ENCODE peak calls at places on chromosomes 5 and 9, in seven cellular contexts. E is hepatocyte, R is astrocyte of the spinal cord, T is glutamatergic neuron, K is esophagus squamous epithelium, Z is choroid plexus epithelial cell, Q is AG04449. S is an unnamed sample.

GRCh38 chr5:122170630-122171029 is 41.3 kb downstream of the ZNF474 start:
- DNase-seq in E (no peak), R (peak), T (no peak), K (no peak), Z (peak), Q (no peak), S (no peak)

GRCh38 chr5:111135946-111136345 is 43.8 kb downstream of the WDR36 start:
- DNase-seq in E (no peak), R (peak), T (no peak), K (no peak), Z (no peak), Q (no peak), S (no peak)

GRCh38 chr9:16753256-16753655 is 117.2 kb downstream of the BNC2 start:
- DNase-seq in E (no peak), R (no peak), T (no peak), K (no peak), Z (no peak), Q (no peak), S (no peak)

GRCh38 chr5:19660679-19661078 is 327.3 kb downstream of the CDH18 start:
- DNase-seq in E (no peak), R (no peak), T (no peak), K (no peak), Z (no peak), Q (no peak), S (no peak)

GRCh38 chr9:136625101-136626065 is 37.3 kb upstream of the EGFL7 start:
- DNase-seq in E (peak), R (peak), T (no peak), K (no peak), Z (peak), Q (no peak), S (no peak)

GRCh38 chr5:169064093-169064492 is 236.8 kb downstream of the SLIT3 start:
- DNase-seq in E (peak), R (peak), T (no peak), K (no peak), Z (peak), Q (no peak), S (no peak)

GRCh38 chr9:25600501-25600900 is 77.7 kb downstream of the TUSC1 start:
- DNase-seq in E (no peak), R (no peak), T (no peak), K (no peak), Z (no peak), Q (no peak), S (no peak)

GRCh38 chr5:149959406-149960236 is 937 bp upstream of the SLC26A2 start:
- DNase-seq in E (peak), R (peak), T (no peak), K (no peak), Z (peak), Q (no peak), S (peak)

GRCh38 chr9:77464591-77465125 is 183.5 kb downstream of the GNA14 start:
- DNase-seq in E (no peak), R (peak), T (no peak), K (no peak), Z (peak), Q (peak), S (no peak)

GRCh38 chr9:117343416-117343815 is 71.4 kb downstream of the ASTN2 start:
- DNase-seq in E (no peak), R (peak), T (no peak), K (no peak), Z (peak), Q (no peak), S (peak)

GRCh38 chr5:10387690-10388089 is 34.2 kb downstream of the MARCHF6 start:
- DNase-seq in E (no peak), R (peak), T (no peak), K (no peak), Z (peak), Q (no peak), S (no peak)

GRCh38 chr9:107665057-107665456 is 175.5 kb upstream of the KLF4 start:
- DNase-seq in E (no peak), R (no peak), T (no peak), K (no peak), Z (no peak), Q (no peak), S (no peak)

GRCh38 chr5:126454535-126454934 is 31.3 kb downstream of the GRAMD2B start:
- DNase-seq in E (no peak), R (no peak), T (no peak), K (no peak), Z (no peak), Q (no peak), S (no peak)

GRCh38 chr5:362978-363765 is 41.7 kb downstream of the AHRR start:
- DNase-seq in E (peak), R (no peak), T (no peak), K (no peak), Z (no peak), Q (no peak), S (no peak)

GRCh38 chr5:122458278-122458872 is 146.3 kb downstream of the SNCAIP start:
- DNase-seq in E (peak), R (no peak), T (no peak), K (no peak), Z (peak), Q (no peak), S (no peak)

GRCh38 chr9:132239999-132240859 is 78.4 kb downstream of the NTNG2 start:
- DNase-seq in E (no peak), R (no peak), T (peak), K (no peak), Z (no peak), Q (no peak), S (no peak)

GRCh38 chr5:53984987-53985386 is 325.4 kb downstream of the ARL15 start:
- DNase-seq in E (no peak), R (no peak), T (no peak), K (no peak), Z (no peak), Q (no peak), S (no peak)

GRCh38 chr5:83662558-83662957 is 58.1 kb downstream of the HAPLN1 start:
- DNase-seq in E (no peak), R (no peak), T (no peak), K (no peak), Z (no peak), Q (no peak), S (no peak)

GRCh38 chr9:129081388-129081889 is 528 bp downstream of the DOLPP1 start:
- DNase-seq in E (no peak), R (no peak), T (peak), K (no peak), Z (no peak), Q (no peak), S (peak)

GRCh38 chr5:29161399-29161798 is 2032.1 kb upstream of the CDH6 start:
- DNase-seq in E (no peak), R (no peak), T (no peak), K (no peak), Z (no peak), Q (no peak), S (no peak)

GRCh38 chr5:75051217-75051751 is 1.1 kb downstream of the GCNT4 start:
- DNase-seq in E (peak), R (no peak), T (no peak), K (no peak), Z (no peak), Q (no peak), S (no peak)

GRCh38 chr9:83466877-83467276 is 71.3 kb downstream of the FRMD3 start:
- DNase-seq in E (no peak), R (no peak), T (no peak), K (no peak), Z (no peak), Q (no peak), S (no peak)

GRCh38 chr9:71004196-71004595 is 117.2 kb downstream of the TRPM3 start:
- DNase-seq in E (no peak), R (no peak), T (no peak), K (no peak), Z (peak), Q (no peak), S (no peak)

GRCh38 chr9:134061688-134062371 is 6.0 kb downstream of the BRD3 start:
- DNase-seq in E (peak), R (no peak), T (peak), K (no peak), Z (no peak), Q (no peak), S (no peak)

GRCh38 chr5:170216262-170216864 is 16.4 kb upstream of the C5orf58 start:
- DNase-seq in E (peak), R (peak), T (peak), K (no peak), Z (peak), Q (peak), S (no peak)
- TF ChIP-seq CTCF in E (peak), R (peak), T (peak), K (no peak), Z (peak), Q (peak), S (peak)

GRCh38 chr5:61162832-61163567 is 732 bp upstream of the SMIM15 start:
- DNase-seq in E (no peak), R (peak), T (peak), K (no peak), Z (peak), Q (no peak), S (no peak)

GRCh38 chr5:61168951-61169350 is 6.7 kb upstream of the SMIM15 start:
- DNase-seq in E (no peak), R (no peak), T (no peak), K (no peak), Z (no peak), Q (no peak), S (no peak)

GRCh38 chr5:61163905-61164304 is 1.6 kb upstream of the SMIM15 start:
- DNase-seq in E (no peak), R (no peak), T (no peak), K (no peak), Z (no peak), Q (no peak), S (no peak)

GRCh38 chr5:61171479-61171878 is 9.2 kb upstream of the SMIM15 start:
- DNase-seq in E (no peak), R (no peak), T (no peak), K (no peak), Z (no peak), Q (no peak), S (no peak)

GRCh38 chr5:61167382-61167781 is 5.1 kb upstream of the SMIM15 start:
- DNase-seq in E (peak), R (peak), T (no peak), K (no peak), Z (peak), Q (no peak), S (no peak)
- TF ChIP-seq CTCF in E (peak), R (peak), T (no peak), K (no peak), Z (peak), Q (peak), S (peak)

GRCh38 chr5:4520557-4520956 is 619.6 kb upstream of the ADAMTS16 start:
- DNase-seq in E (no peak), R (no peak), T (no peak), K (no peak), Z (no peak), Q (no peak), S (no peak)
- TF ChIP-seq CTCF in E (peak), R (no peak), T (no peak), K (no peak), Z (no peak), Q (no peak), S (no peak)

DNA sequence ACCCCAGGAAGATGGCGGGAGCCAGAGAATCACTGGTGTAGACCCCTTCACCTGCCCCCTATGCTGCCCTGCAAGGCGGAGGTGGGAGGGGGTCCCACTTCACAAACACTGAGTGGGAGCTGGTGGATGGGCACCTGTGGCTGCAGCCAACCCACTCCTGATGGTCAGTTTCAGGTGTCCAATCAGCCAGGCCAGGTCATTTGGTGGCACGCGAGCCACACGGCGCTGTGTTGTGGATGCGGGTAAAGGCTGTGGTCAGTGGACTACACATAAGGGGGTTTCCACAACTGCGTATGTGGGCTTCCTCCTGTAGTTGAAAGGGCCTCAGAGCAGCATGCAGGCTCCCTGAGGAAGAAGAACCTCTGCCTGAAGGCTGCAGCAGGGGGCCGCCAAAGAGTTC is 284.6 kb upstream of the IRX2 start:
- DNase-seq in E (no peak), R (no peak), T (no peak), K (no peak), Z (no peak), Q (no peak), S (no peak)
- TF ChIP-seq CTCF in E (no peak), R (no peak), T (no peak), K (no peak), Z (no peak), Q (no peak), S (no peak)

DNA sequence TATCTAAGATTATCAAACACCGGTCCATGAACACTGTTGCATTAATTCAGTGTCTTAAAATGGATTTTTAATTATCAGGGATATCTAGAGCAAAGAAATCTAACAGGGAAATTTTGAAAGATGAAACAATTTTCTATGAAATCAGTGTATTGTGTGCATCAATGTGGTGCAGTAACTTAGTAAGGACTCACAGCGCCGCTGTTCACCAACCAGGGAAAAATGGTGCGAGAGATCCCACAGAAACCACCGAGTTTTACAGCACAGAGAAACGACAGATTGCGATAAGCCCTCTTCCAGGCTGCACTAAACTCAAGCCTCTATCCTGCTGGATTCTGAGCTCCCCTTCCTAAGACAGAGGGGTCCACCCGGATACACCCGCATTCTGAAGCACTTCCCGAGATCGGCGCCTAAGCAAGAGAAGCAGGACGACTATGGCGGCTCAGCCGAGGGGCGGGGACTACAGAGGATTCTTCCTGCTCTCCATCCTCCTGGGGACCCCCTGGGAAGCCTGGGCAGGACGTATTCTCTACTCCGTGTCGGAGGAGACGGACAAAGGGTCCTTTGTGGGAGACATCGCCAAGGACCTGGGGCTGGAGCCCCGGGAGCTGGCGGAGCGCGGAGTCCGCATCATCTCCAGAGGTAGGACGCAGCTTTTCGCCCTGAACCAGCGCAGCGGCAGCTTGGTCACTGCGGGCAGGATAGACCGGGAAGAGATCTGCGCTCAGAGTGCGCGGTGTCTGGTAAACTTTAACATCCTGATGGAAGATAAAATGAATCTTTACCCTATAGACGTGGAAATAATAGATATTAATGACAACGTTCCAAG is at the start of gene PCDHGA7:
- DNase-seq in E (no peak), R (peak), T (no peak), K (no peak), Z (peak), Q (no peak), S (no peak)
- TF ChIP-seq CTCF in E (no peak), R (peak), T (no peak), K (no peak), Z (peak), Q (peak), S (peak)

GRCh38 chr9:101232405-101232977 is 152.3 kb downstream of the BAAT start:
- DNase-seq in E (no peak), R (no peak), T (no peak), K (no peak), Z (no peak), Q (no peak), S (no peak)

GRCh38 chr9:101229606-101230005 is 155.2 kb downstream of the BAAT start:
- DNase-seq in E (no peak), R (no peak), T (no peak), K (no peak), Z (no peak), Q (no peak), S (no peak)

DNA sequence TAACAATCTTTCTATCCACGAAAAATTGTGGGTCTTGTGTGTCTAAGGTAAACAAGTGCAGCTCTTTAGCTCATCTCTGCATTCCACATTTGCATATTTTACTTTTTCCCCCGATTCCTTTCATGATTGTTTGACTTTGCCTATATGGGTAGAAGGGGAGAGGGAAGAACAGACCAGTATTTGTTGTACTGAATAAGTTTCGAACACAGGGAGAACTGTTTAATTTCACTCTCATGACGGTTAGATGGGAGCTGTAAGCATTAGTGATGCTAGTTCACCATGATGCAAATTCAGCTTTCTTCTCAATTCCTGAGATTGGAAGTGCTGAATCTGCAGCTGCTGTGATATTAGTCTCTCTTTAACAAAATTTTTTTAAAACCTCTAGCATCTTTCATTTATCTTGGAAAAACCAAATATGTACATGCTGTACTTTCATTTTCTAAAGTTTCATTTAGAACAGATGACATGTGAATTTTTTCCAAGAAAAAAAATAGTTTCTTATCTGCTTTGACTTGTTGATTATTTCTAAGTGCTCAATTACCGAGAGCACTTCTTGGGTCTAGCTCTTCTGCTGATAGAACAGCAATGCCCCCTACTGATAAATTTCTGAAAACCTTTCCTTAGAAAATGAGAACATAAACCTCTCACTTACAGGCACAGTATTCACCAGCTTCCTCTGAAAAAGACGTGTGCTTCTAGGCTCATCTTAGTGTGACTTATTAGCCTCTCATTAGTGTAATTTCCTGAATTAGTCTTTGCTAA is 149.5 kb downstream of the BAAT start:
- DNase-seq in E (peak), R (peak), T (no peak), K (no peak), Z (peak), Q (no peak), S (no peak)
- TF ChIP-seq CTCF in E (peak), R (peak), T (peak), K (no peak), Z (peak), Q (no peak), S (peak)

GRCh38 chr9:38671372-38671731 is 48.6 kb downstream of the FAM240B start:
- DNase-seq in E (no peak), R (no peak), T (no peak), K (no peak), Z (peak), Q (no peak), S (no peak)
- TF ChIP-seq CTCF in E (no peak), R (no peak), T (no peak), K (no peak), Z (no peak), Q (no peak), S (no peak)

S was measured in keratinocyte.